ENCODE peak calls at places on chromosomes 5 and 9, in six cellular contexts. B is heart left ventricle; I is RWPE2; M is pancreas; C is CD8-positive, alpha-beta memory T cell; K is psoas muscle. O is an unnamed sample.

GRCh38 chr9:98575379-98576346 is 133.1 kb downstream of the GABBR2 start:
- DNase-seq in B (no peak), I (peak; percentile 24), M (no peak), C (no peak), K (no peak), O (peak; percentile 16)

GRCh38 chr5:150350524-150351344 is 6.8 kb upstream of the TCOF1 start:
- DNase-seq in B (peak; percentile 69), I (peak; percentile 82), M (no peak), C (peak; percentile 20), K (peak; percentile 86), O (no peak)

GRCh38 chr5:55546991-55547390 is 12.2 kb upstream of the PLPP1 start:
- DNase-seq in B (no peak), I (no peak), M (no peak), C (no peak), K (no peak), O (no peak)

GRCh38 chr9:37984672-37985611 is 81.0 kb upstream of the SLC25A51 start:
- DNase-seq in B (peak; percentile 73), I (peak; percentile 48), M (peak; percentile 56), C (no peak), K (no peak), O (no peak)

GRCh38 chr9:125649315-125649714 is 57.7 kb downstream of the MAPKAP1 start:
- DNase-seq in B (peak; percentile 16), I (peak; percentile 73), M (no peak), C (no peak), K (peak; percentile 56), O (no peak)

GRCh38 chr9:95724253-95724991 is 151.1 kb upstream of the ERCC6L2 start:
- DNase-seq in B (no peak), I (no peak), M (no peak), C (peak; percentile 61), K (no peak), O (peak; percentile 90)

GRCh38 chr9:115540091-115540490 is 422.1 kb upstream of the TNC start:
- DNase-seq in B (no peak), I (no peak), M (no peak), C (no peak), K (no peak), O (no peak)

GRCh38 chr5:95959051-95959963 is 2.3 kb downstream of the ELL2 start:
- DNase-seq in B (no peak), I (no peak), M (no peak), C (no peak), K (no peak), O (peak; percentile 2)

GRCh38 chr5:142779163-142779562 is 9.0 kb downstream of the ARHGAP26 start:
- DNase-seq in B (peak; percentile 53), I (no peak), M (no peak), C (no peak), K (no peak), O (no peak)

GRCh38 chr9:35490910-35491465 is 1.1 kb downstream of the RUSC2 start:
- DNase-seq in B (no peak), I (no peak), M (no peak), C (no peak), K (no peak), O (no peak)

GRCh38 chr9:117763314-117763713 is 59.1 kb downstream of the TLR4 start:
- DNase-seq in B (no peak), I (no peak), M (no peak), C (no peak), K (no peak), O (no peak)

GRCh38 chr5:43623048-43623447 is 20.1 kb downstream of the NNT start:
- DNase-seq in B (no peak), I (no peak), M (no peak), C (no peak), K (no peak), O (no peak)

GRCh38 chr5:6766558-6767191 is 53.4 kb downstream of the TENT4A start:
- DNase-seq in B (peak; percentile 84), I (peak; percentile 98), M (peak; percentile 92), C (no peak), K (peak; percentile 95), O (peak; percentile 23)

GRCh38 chr9:131624636-131625241 is 79.4 kb downstream of the PRRT1B start:
- DNase-seq in B (peak; percentile 59), I (no peak), M (no peak), C (no peak), K (peak; percentile 76), O (no peak)

GRCh38 chr5:26959290-26959689 is 79.1 kb downstream of the CDH9 start:
- DNase-seq in B (no peak), I (no peak), M (no peak), C (no peak), K (no peak), O (no peak)

GRCh38 chr5:155250601-155251000 is 237.0 kb downstream of the KIF4B start:
- DNase-seq in B (no peak), I (no peak), M (no peak), C (no peak), K (no peak), O (no peak)

GRCh38 chr5:125393416-125393815 is 647.0 kb upstream of the ZNF608 start:
- DNase-seq in B (no peak), I (no peak), M (no peak), C (no peak), K (no peak), O (no peak)

GRCh38 chr5:538271-538771 is 14.1 kb upstream of the SLC9A3 start:
- DNase-seq in B (no peak), I (peak; percentile 67), M (peak; percentile 47), C (no peak), K (peak; percentile 34), O (no peak)

GRCh38 chr9:134442486-134443168 is 116.4 kb downstream of the RXRA start:
- DNase-seq in B (no peak), I (no peak), M (no peak), C (no peak), K (peak; percentile 68), O (no peak)

GRCh38 chr5:151509231-151509630 is 61.8 kb downstream of the SLC36A1 start:
- DNase-seq in B (no peak), I (peak; percentile 86), M (no peak), C (no peak), K (no peak), O (no peak)

GRCh38 chr9:114968710-114969109 is 38.3 kb upstream of the TNFSF8 start:
- DNase-seq in B (no peak), I (no peak), M (no peak), C (no peak), K (no peak), O (no peak)

GRCh38 chr9:116494815-116495634 is 192.1 kb upstream of the TRIM32 start:
- DNase-seq in B (no peak), I (no peak), M (peak; percentile 62), C (no peak), K (no peak), O (peak; percentile 46)

GRCh38 chr9:136438909-136439549 is 616 bp downstream of the INPP5E start:
- DNase-seq in B (no peak), I (peak; percentile 73), M (peak; percentile 73), C (peak; percentile 53), K (no peak), O (peak; percentile 41)
- H3K27ac ChIP-seq in B (peak overlapping the region; percentile 89), I (peak overlapping the region; percentile 54), M (no peak overlapping the region), C (peak overlapping the region; percentile 61), K (peak overlapping the region; percentile 79), O (peak overlapping the region; percentile 65)

GRCh38 chr5:176626876-176627236 is 3.5 kb downstream of the SNCB start:
- DNase-seq in B (no peak), I (peak; percentile 67), M (no peak), C (no peak), K (no peak), O (no peak)
- H3K27me3 ChIP-seq in B (peaks cover 26% of the 10 kb centered on the region), I (peaks cover 23% of the 10 kb centered on the region), M (no peaks in the 10 kb centered on the region), C (peaks cover 38% of the 10 kb centered on the region), K (peaks cover 9% of the 10 kb centered on the region), O (peaks cover 21% of the 10 kb centered on the region)

DNA sequence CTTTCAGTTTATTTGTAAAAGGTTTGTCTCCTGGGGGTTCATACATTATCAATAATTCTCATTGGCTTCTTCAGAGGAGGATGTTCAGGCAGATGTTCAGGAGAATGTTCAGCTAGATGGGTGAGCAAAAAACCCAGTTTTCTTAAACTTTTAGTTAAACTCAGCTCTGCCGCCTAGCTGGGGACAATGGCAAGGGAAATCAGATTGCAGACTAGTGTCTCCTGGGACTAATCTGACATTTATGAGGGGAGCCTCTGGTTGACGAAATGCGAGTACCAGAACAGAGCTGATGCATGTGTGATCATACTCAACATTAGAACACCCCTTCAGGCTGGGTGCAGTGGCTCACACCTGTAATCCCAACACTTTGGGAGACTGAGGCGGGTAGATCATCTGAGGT is 314.4 kb downstream of the ARL15 start:
- DNase-seq in B (no peak), I (no peak), M (no peak), C (no peak), K (no peak), O (no peak)
- H3K4me1 ChIP-seq in B (no peaks in the 10 kb centered on the region), I (peaks cover 16% of the 10 kb centered on the region), M (no peaks in the 10 kb centered on the region), C (no peaks in the 10 kb centered on the region), K (no peaks in the 10 kb centered on the region), O (no peaks in the 10 kb centered on the region)

GRCh38 chr9:33029106-33029788 is 4.2 kb downstream of the DNAJA1 start:
- DNase-seq in B (no peak), I (no peak), M (no peak), C (no peak), K (no peak), O (no peak)
- H3K27ac ChIP-seq in B (no peak overlapping the region), I (no peak overlapping the region), M (peak overlapping the region; percentile 21), C (no peak overlapping the region), K (no peak overlapping the region), O (peak overlapping the region; percentile 18)

GRCh38 chr9:136191549-136192286 is 13.2 kb downstream of the LHX3 start:
- DNase-seq in B (no peak), I (no peak), M (no peak), C (no peak), K (no peak), O (no peak)
- H3K27me3 ChIP-seq in B (peaks cover 34% of the 10 kb centered on the region), I (peaks cover 66% of the 10 kb centered on the region), M (peaks cover 22% of the 10 kb centered on the region), C (peaks cover 20% of the 10 kb centered on the region), K (peaks cover 23% of the 10 kb centered on the region), O (peaks cover 4% of the 10 kb centered on the region)

O was measured in CD4-positive, CD25-positive, alpha-beta regulatory T cell.